ENCODE peak calls at places on chromosomes 16 and 17, in six cellular contexts. One of them, this sample, is unnamed.

GRCh38 chr17:1730345-1731193 is 6.1 kb downstream of the WDR81 start:
- DNase-seq in H9: no peak
- DNase-seq in small intestine: no peak
- DNase-seq in nephron progenitor cell: no peak
- DNase-seq in activated CD8-positive, alpha-beta T cell treated with anti-CD3 and anti-CD28 coated beads, Interleukin-2, amount 10 ng/mL, durations not matched to agents 7 days and 5 days: no peak
- DNase-seq in adipocyte: no peak
- DNase-seq in this sample: peak; percentile 98

GRCh38 chr17:9291912-9292562 is 270.7 kb downstream of the NTN1 start:
- DNase-seq in H9: peak; percentile 54
- DNase-seq in small intestine: peak; percentile 51
- DNase-seq in nephron progenitor cell: peak; percentile 41
- DNase-seq in activated CD8-positive, alpha-beta T cell treated with anti-CD3 and anti-CD28 coated beads, Interleukin-2, amount 10 ng/mL, durations not matched to agents 7 days and 5 days: peak; percentile 54
- DNase-seq in adipocyte: peak; percentile 13
- DNase-seq in this sample: peak; percentile 52

GRCh38 chr17:79612468-79613194 is 1.8 kb upstream of the RBFOX3 start:
- DNase-seq in H9: peak; percentile 96
- DNase-seq in small intestine: peak; percentile 49
- DNase-seq in nephron progenitor cell: peak; percentile 89
- DNase-seq in activated CD8-positive, alpha-beta T cell treated with anti-CD3 and anti-CD28 coated beads, Interleukin-2, amount 10 ng/mL, durations not matched to agents 7 days and 5 days: peak; percentile 66
- DNase-seq in adipocyte: peak; percentile 20
- DNase-seq in this sample: peak; percentile 11

GRCh38 chr17:81198826-81199481 is 23.8 kb downstream of the CEP131 start:
- DNase-seq in H9: no peak
- DNase-seq in small intestine: no peak
- DNase-seq in nephron progenitor cell: no peak
- DNase-seq in activated CD8-positive, alpha-beta T cell treated with anti-CD3 and anti-CD28 coated beads, Interleukin-2, amount 10 ng/mL, durations not matched to agents 7 days and 5 days: no peak
- DNase-seq in adipocyte: no peak
- DNase-seq in this sample: no peak

GRCh38 chr16:88376053-88376834 is 6.5 kb upstream of the ZNF469 start:
- DNase-seq in H9: no peak
- DNase-seq in small intestine: no peak
- DNase-seq in nephron progenitor cell: peak; percentile 1
- DNase-seq in activated CD8-positive, alpha-beta T cell treated with anti-CD3 and anti-CD28 coated beads, Interleukin-2, amount 10 ng/mL, durations not matched to agents 7 days and 5 days: no peak
- DNase-seq in adipocyte: no peak
- DNase-seq in this sample: no peak

GRCh38 chr16:47467501-47467900 is 6.4 kb downstream of the PHKB start:
- DNase-seq in H9: no peak
- DNase-seq in small intestine: no peak
- DNase-seq in nephron progenitor cell: no peak
- DNase-seq in activated CD8-positive, alpha-beta T cell treated with anti-CD3 and anti-CD28 coated beads, Interleukin-2, amount 10 ng/mL, durations not matched to agents 7 days and 5 days: no peak
- DNase-seq in adipocyte: no peak
- DNase-seq in this sample: no peak

GRCh38 chr17:82217530-82218204 is 5.0 kb upstream of the CCDC57 start:
- DNase-seq in H9: no peak
- DNase-seq in small intestine: no peak
- DNase-seq in nephron progenitor cell: no peak
- DNase-seq in activated CD8-positive, alpha-beta T cell treated with anti-CD3 and anti-CD28 coated beads, Interleukin-2, amount 10 ng/mL, durations not matched to agents 7 days and 5 days: no peak
- DNase-seq in adipocyte: peak; percentile 92
- DNase-seq in this sample: peak; percentile 96

GRCh38 chr16:74315059-74315458 is 18.4 kb downstream of the PSMD7 start:
- DNase-seq in H9: no peak
- DNase-seq in small intestine: no peak
- DNase-seq in nephron progenitor cell: no peak
- DNase-seq in activated CD8-positive, alpha-beta T cell treated with anti-CD3 and anti-CD28 coated beads, Interleukin-2, amount 10 ng/mL, durations not matched to agents 7 days and 5 days: no peak
- DNase-seq in adipocyte: no peak
- DNase-seq in this sample: no peak

GRCh38 chr16:12833939-12834338 is 30.3 kb upstream of the CPPED1 start:
- DNase-seq in H9: peak; percentile 66
- DNase-seq in small intestine: no peak
- DNase-seq in nephron progenitor cell: peak; percentile 6
- DNase-seq in activated CD8-positive, alpha-beta T cell treated with anti-CD3 and anti-CD28 coated beads, Interleukin-2, amount 10 ng/mL, durations not matched to agents 7 days and 5 days: no peak
- DNase-seq in adipocyte: peak; percentile 36
- DNase-seq in this sample: no peak

GRCh38 chr16:14409563-14409962 is 220.5 kb downstream of the PARN start:
- DNase-seq in H9: no peak
- DNase-seq in small intestine: peak; percentile 13
- DNase-seq in nephron progenitor cell: no peak
- DNase-seq in activated CD8-positive, alpha-beta T cell treated with anti-CD3 and anti-CD28 coated beads, Interleukin-2, amount 10 ng/mL, durations not matched to agents 7 days and 5 days: no peak
- DNase-seq in adipocyte: peak; percentile 92
- DNase-seq in this sample: peak; percentile 98